ENCODE peak calls at places on chromosomes 1 and 21, in seven cellular contexts. C is mammary epithelial cell, B is tibial nerve, F is cardiac muscle cell, M is heart right ventricle, Z is upper lobe of right lung, U is fibroblast of lung. P is an unnamed sample. For H3K4me1, the result is how much of the 10 kb centered on the place peaks cover.

GRCh38 chr1:157442065-157442464 is 110.2 kb downstream of the FCRL5 start:
- DNase-seq in Z (no peak), U (no peak), B (no peak), F (no peak), M (no peak), C (no peak), P (no peak)

GRCh38 chr1:206001476-206001888 is 1.7 kb downstream of the RAB7B start:
- DNase-seq in C (peak), B (peak), F (no peak), M (no peak), U (peak), Z (peak), P (peak)

GRCh38 chr1:81730881-81731280 is 69.9 kb upstream of the ADGRL2 start:
- DNase-seq in F (no peak), B (no peak), M (no peak), U (no peak), C (no peak), Z (no peak), P (no peak)

GRCh38 chr1:227268943-227269342 is 49.3 kb downstream of the CDC42BPA start:
- DNase-seq in C (no peak), U (no peak), F (no peak), Z (no peak), B (no peak), M (no peak), P (no peak)

GRCh38 chr1:70990460-70991253 is 57.0 kb downstream of the PTGER3 start:
- DNase-seq in C (no peak), U (no peak), M (no peak), Z (no peak), B (no peak), F (no peak), P (no peak)

GRCh38 chr1:246797157-246797556 is 72.9 kb downstream of the SCCPDH start:
- DNase-seq in Z (no peak), M (no peak), B (no peak), C (no peak), U (no peak), F (no peak), P (no peak)

GRCh38 chr1:25484096-25484495 is 53.4 kb downstream of the MACO1 start:
- DNase-seq in F (no peak), M (peak), C (no peak), Z (peak), U (no peak), B (no peak), P (no peak)

GRCh38 chr1:11952455-11953109 is 18.1 kb downstream of the PLOD1 start:
- DNase-seq in U (no peak), M (no peak), B (no peak), Z (no peak), C (no peak), F (no peak), P (no peak)

GRCh38 chr21:45504516-45505415 is 37.5 kb downstream of the SLC19A1 start:
- DNase-seq in F (no peak), B (no peak), U (no peak), Z (peak), M (peak), C (no peak), P (no peak)

GRCh38 chr1:165896277-165896676 is 68.9 kb downstream of the UCK2 start:
- DNase-seq in C (peak), B (peak), F (no peak), M (no peak), Z (no peak), U (peak), P (peak)

GRCh38 chr1:114746450-114747121 is 11.2 kb downstream of the CSDE1 start:
- DNase-seq in Z (no peak), C (no peak), F (no peak), B (no peak), U (no peak), M (no peak), P (no peak)

DNA sequence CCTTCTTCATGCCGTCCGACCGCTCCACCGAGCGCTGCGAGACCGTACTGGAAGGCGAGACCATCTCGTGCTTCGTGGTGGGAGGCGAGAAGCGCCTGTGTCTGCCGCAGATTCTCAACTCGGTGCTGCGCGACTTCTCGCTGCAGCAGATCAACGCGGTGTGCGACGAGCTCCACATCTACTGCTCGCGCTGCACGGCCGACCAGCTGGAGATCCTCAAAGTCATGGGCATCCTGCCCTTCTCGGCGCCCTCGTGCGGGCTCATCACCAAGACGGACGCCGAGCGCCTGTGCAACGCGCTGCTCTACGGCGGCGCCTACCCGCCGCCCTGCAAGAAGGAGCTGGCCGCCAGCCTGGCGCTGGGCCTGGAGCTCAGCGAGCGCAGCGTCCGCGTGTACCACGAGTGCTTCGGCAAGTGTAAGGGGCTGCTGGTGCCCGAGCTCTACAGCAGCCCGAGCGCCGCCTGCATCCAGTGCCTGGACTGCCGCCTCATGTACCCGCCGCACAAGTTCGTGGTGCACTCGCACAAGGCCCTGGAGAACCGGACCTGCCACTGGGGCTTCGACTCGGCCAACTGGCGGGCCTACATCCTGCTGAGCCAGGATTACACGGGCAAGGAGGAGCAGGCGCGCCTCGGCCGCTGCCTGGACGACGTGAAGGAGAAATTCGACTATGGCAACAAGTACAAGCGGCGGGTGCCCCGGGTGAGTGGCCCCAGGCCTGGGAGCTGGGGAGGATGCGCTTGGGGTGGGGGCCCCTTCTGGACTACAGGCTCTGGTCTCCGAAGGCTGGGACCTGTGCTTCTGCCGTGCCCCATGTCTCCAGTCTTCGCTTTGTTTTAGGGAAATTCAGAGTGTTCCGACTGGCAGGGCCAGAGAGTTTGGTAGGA is 1.2 kb downstream of the SKI start:
- DNase-seq in U (peak), M (peak), C (peak), B (no peak), F (peak), Z (peak), P (no peak)
- TF ChIP-seq CTCF in U (no peak), M (no peak), C (no peak), B (no peak), F (peak), Z (no peak), P (peak)

GRCh38 chr21:24470852-24471251 is 1136.4 kb downstream of the MRPL39 start:
- DNase-seq in U (no peak), Z (no peak), M (no peak), F (no peak), C (no peak), B (no peak), P (no peak)
- H3K27ac ChIP-seq in U (no peak), Z (no peak), M (no peak), F (no peak), C (no peak), B (no peak), P (no peak)

DNA sequence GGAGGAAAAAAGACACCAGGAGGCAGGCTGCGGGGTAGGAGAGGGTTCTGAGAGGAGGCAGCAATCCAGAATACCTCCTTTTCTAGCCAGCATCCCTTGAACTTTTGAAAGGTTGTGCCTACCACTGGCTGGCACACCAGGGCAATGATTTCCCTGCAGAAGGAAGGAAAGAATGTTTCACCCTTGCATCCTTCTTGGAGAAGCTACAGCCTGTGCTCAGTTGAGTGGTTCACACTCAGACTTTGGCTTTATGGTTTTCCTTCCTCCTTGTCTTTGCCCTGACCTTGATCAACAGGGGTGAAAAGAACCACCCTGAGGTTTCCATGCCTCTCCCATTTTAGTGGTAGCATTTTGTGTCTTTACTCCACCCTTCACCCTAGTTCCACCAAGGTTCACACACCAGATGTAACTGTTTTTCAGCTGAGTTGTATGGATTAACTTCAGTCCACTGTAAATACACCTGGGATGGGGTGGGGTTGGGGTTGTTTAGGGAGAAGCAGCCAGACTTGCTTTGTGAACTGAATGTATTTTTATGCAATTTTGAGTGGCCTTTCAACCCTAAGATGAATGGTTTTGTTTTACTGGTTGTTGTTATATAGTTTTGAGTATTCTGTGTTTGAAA is 122.3 kb downstream of the SYT2 start:
- DNase-seq in F (no peak), B (no peak), Z (no peak), M (no peak), U (no peak), C (no peak), P (no peak)
- H3K4me1 ChIP-seq in F (under half), B (half or more), Z (under half), M (half or more), U (under half), C (half or more), P (half or more)

DNA sequence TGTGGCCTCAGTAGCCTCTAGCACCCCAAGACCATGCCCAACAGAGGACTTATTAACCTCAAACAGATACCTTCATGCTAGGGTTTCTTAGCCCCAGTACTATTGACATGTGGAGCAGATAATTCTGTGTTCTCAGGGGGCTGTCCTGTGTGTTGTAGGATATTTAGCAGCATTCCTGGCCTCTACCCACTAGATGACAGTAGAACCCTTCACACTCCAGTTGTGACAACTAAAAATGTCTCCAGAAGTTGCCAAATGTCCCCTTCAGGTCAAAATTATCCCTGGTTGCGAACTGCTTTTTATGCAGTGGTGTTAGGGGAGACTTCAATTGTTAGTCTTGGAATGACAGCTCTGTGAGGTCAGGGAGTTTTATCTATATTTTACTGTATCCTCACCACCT is 8.1 kb downstream of the KAZN start:
- DNase-seq in M (no peak), F (peak), B (no peak), Z (no peak), C (no peak), U (no peak), P (no peak)
- TF ChIP-seq CTCF in M (no peak), F (peak), B (no peak), Z (peak), C (peak), U (no peak), P (peak)

DNA sequence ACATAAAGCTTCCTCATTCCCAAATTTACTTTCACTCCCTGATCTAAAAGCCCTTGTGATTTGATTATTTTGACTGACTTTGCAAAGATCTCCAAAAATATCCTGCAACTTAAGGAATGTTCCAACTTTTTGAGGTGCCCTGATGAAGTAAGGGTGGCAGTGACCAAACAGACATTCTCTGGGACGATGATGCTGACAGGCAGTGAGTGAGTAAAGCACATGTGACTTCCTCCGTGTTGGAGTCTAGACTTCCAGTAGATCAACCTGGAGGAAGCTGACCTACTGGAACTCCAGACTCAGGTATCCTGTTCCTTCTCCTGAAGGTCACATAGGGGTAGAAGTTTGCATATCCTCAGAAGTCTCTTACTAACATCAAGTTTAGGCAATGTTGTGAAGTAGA is 16.1 kb downstream of the TNFSF4 start:
- DNase-seq in C (peak), U (peak), B (no peak), M (no peak), F (no peak), Z (no peak), P (no peak)
- H3K27ac ChIP-seq in C (peak), U (no peak), B (peak), M (peak), F (peak), Z (peak), P (no peak)

DNA sequence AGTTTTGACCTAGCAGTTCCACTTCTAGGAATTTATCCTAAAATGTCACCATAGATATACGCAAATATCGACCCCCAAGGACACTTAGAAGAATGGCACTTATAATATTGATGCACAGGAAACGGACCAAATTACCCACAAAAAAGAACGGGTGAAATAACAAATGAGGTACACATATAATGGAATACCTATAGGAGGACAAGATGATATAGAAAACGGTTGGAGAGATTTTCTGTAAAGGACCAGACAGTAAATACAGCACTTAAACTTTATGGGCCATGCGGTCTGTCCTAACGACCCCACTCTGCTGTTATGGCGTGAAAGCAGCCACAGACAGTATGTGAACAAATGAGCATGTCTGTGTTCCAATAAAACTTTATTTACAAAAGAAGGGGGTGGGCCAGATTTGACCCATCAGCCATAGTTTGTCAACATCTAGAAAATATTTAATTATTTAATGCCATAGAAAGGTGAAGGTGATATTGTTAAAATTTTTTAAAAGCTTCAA is 2.4 kb downstream of the TMPRSS3 start:
- DNase-seq in B (no peak), Z (no peak), C (no peak), U (no peak), F (no peak), M (no peak), P (no peak)
- H3K4me1 ChIP-seq in B (under half), Z (under half), C (under half), U (under half), F (under half), M (under half), P (under half)

DNA sequence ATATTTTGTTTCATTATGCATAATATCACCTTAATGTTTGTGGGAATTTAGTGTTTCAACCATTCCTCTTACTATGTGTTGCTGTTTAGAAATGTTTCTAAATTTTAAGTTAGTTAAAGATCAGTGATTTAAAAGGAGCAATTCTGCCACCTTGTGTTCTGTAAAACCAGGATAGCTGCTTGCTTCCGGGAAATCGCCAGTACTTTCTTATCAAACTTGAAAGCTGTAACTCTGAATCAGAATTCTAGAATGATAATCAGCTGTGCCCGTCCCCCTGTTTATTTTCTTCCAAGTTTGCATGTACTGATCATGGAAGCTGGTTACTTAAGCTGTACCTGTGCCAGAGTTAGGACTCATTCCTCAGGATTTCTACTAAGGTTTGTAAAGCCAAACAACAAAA is 656.4 kb downstream of the LTN1 start:
- DNase-seq in C (peak), M (no peak), B (no peak), Z (no peak), U (peak), F (peak), P (peak)
- TF ChIP-seq CTCF in C (peak), M (peak), B (peak), Z (peak), U (peak), F (peak), P (peak)

P was measured in foreskin keratinocyte.